ENCODE peak calls at places on chromosomes 13 and 19, in six cellular contexts. R is H1, E is IMR-90, W is mesendoderm, Y is H9, V is neuronal stem cell. Q is an unnamed sample. For H3K79me1, the result is how much of the 10 kb centered on the place peaks cover.

GRCh38 chr13:110270507-110270906 is 36.5 kb downstream of the COL4A1 start:
- DNase-seq in W (no peak), R (no peak), V (no peak), E (no peak), Y (no peak), Q (no peak)

GRCh38 chr19:43984687-43985000 is 656 bp downstream of the ZNF155 start:
- DNase-seq in R (no peak), E (no peak), W (no peak), Y (no peak), V (no peak), Q (no peak)

GRCh38 chr19:36460046-36460445 is 29.3 kb downstream of the ZNF566 start:
- DNase-seq in Y (no peak), V (no peak), R (no peak), W (no peak), E (peak), Q (no peak)

GRCh38 chr19:8511573-8512101 is 2.3 kb downstream of the ZNF414 start:
- DNase-seq in Y (no peak), E (no peak), R (peak), V (no peak), W (peak), Q (no peak)

GRCh38 chr13:49494645-49495044 is 1.1 kb upstream of the PHF11 start:
- DNase-seq in R (no peak), Y (no peak), E (no peak), W (no peak), V (no peak), Q (no peak)

GRCh38 chr19:41616785-41617621 is 9.9 kb downstream of the CEACAM4 start:
- DNase-seq in Y (peak), R (no peak), V (no peak), W (peak), E (peak), Q (no peak)

GRCh38 chr13:19818223-19818842 is 35.6 kb upstream of the PSPC1 start:
- DNase-seq in V (peak), E (no peak), W (peak), Y (peak), R (peak), Q (peak)

GRCh38 chr19:38551450-38551813 is 66.3 kb downstream of the MAP4K1 start:
- DNase-seq in R (no peak), W (no peak), Y (no peak), E (no peak), V (no peak), Q (no peak)

GRCh38 chr13:39370554-39370953 is 232.4 kb downstream of the LHFPL6 start:
- DNase-seq in W (no peak), R (no peak), V (no peak), Y (no peak), E (peak), Q (peak)

GRCh38 chr13:107867701-107868661 is 347.4 kb downstream of the LIG4 start:
- DNase-seq in W (peak), V (peak), E (peak), R (peak), Y (peak), Q (no peak)

GRCh38 chr19:31518216-31518615 is 169.0 kb upstream of the TSHZ3 start:
- DNase-seq in E (no peak), W (peak), V (no peak), R (peak), Y (no peak), Q (peak)

GRCh38 chr19:8506402-8506957 is 4.0 kb upstream of the PRAM1 start:
- DNase-seq in V (no peak), W (peak), E (no peak), Y (peak), R (no peak), Q (peak)

GRCh38 chr19:23783634-23784033 is 24.9 kb upstream of the ZNF681 start:
- DNase-seq in E (no peak), Y (no peak), R (no peak), V (no peak), W (no peak), Q (peak)

GRCh38 chr19:13089139-13089856 is 13.4 kb downstream of the LYL1 start:
- DNase-seq in E (no peak), Y (peak), W (peak), V (no peak), R (peak), Q (no peak)

GRCh38 chr13:46961719-46962118 is 64.9 kb upstream of the HTR2A start:
- DNase-seq in R (no peak), W (peak), E (peak), Y (no peak), V (no peak), Q (peak)

GRCh38 chr19:35261356-35262100 is 7.2 kb upstream of the USF2 start:
- DNase-seq in V (no peak), E (no peak), W (no peak), R (no peak), Y (peak), Q (no peak)

GRCh38 chr13:100825551-100825950 is 151.0 kb upstream of the TMTC4 start:
- DNase-seq in R (no peak), Y (no peak), V (no peak), E (peak), W (no peak), Q (no peak)

GRCh38 chr19:9863759-9864158 is 28.6 kb downstream of the PIN1 start:
- DNase-seq in Y (no peak), E (no peak), W (no peak), V (no peak), R (no peak), Q (no peak)

GRCh38 chr13:38687246-38688229 is 661 bp downstream of the FREM2 start:
- DNase-seq in V (no peak), R (peak), E (no peak), W (peak), Y (peak), Q (peak)

GRCh38 chr19:45884682-45885555 is 1.0 kb downstream of the IRF2BP1 start:
- DNase-seq in V (no peak), R (no peak), W (peak), E (no peak), Y (peak), Q (no peak)

GRCh38 chr13:75088915-75089314 is 393.1 kb downstream of the TBC1D4 start:
- DNase-seq in R (no peak), W (no peak), V (no peak), Y (no peak), E (no peak), Q (peak)

GRCh38 chr19:44816301-44816700 is 7.4 kb downstream of the BCAM start:
- DNase-seq in V (no peak), E (no peak), R (no peak), Y (no peak), W (no peak), Q (no peak)

GRCh38 chr13:30381049-30381448 is 41.2 kb upstream of the UBE2L5 start:
- DNase-seq in W (no peak), Y (no peak), V (no peak), R (no peak), E (no peak), Q (no peak)

GRCh38 chr13:44750618-44751017 is 174.5 kb upstream of the TSC22D1 start:
- DNase-seq in R (no peak), Y (no peak), V (no peak), W (no peak), E (no peak), Q (no peak)

GRCh38 chr13:40580566-40581276 is 85.7 kb downstream of the FOXO1 start:
- DNase-seq in Y (no peak), W (no peak), E (no peak), V (no peak), R (no peak), Q (no peak)

GRCh38 chr13:27808866-27809546 is 16.7 kb downstream of the GSX1 start:
- DNase-seq in W (no peak), V (no peak), Y (no peak), E (no peak), R (no peak), Q (no peak)

GRCh38 chr19:8505680-8506401 is 3.4 kb upstream of the PRAM1 start:
- DNase-seq in Y (peak), E (peak), V (peak), R (peak), W (peak), Q (peak)

DNA sequence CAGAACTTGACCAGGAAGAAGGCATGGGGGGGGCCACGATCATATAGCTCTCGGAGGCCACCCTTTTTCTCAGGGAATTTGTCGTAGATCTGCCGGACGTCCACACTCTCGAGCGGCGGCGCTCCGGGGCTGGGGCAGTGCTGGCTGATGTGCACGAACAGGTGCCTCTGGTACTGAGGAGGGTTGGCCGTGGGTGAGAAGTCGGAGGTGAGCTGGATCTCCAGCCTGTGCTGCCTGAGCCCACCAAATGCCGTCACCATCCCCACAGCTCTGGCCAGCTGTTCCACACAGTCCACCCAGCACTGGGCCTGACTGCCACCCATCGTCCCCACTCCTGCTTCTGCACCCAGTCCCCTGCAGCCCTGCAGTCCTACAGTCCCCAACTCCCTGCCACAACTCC is 12.0 kb downstream of the CD37 start:
- DNase-seq in Y (no peak), E (no peak), W (no peak), V (no peak), R (no peak), Q (no peak)
- H3K79me1 ChIP-seq in Y (under half), E (under half), W (under half), V (under half), R (under half), Q (under half)

GRCh38 chr19:3645067-3645396 is 18.4 kb upstream of the CACTIN start:
- DNase-seq in R (no peak), E (no peak), V (no peak), W (no peak), Y (no peak), Q (no peak)
- H3K79me1 ChIP-seq in R (under half), E (under half), V (under half), W (under half), Y (under half), Q (under half)

GRCh38 chr19:6227156-6227940 is 52.4 kb downstream of the MLLT1 start:
- DNase-seq in V (no peak), R (no peak), W (no peak), E (no peak), Y (no peak), Q (no peak)

GRCh38 chr19:6227941-6228325 is 51.8 kb downstream of the MLLT1 start:
- DNase-seq in Y (no peak), R (no peak), E (no peak), V (no peak), W (no peak), Q (no peak)

GRCh38 chr19:6229951-6230712 is 49.6 kb downstream of the MLLT1 start:
- DNase-seq in W (no peak), V (no peak), R (no peak), Y (no peak), E (no peak), Q (no peak)

GRCh38 chr19:6229216-6229913 is 50.4 kb downstream of the MLLT1 start:
- DNase-seq in V (no peak), E (no peak), W (no peak), Y (no peak), R (no peak), Q (no peak)

GRCh38 chr19:6228523-6229215 is 51.1 kb downstream of the MLLT1 start:
- DNase-seq in R (no peak), W (no peak), E (no peak), V (no peak), Y (no peak), Q (no peak)
- H3K79me1 ChIP-seq in R (under half), W (under half), E (under half), V (under half), Y (under half), Q (under half)

GRCh38 chr19:49658566-49659442 is 6.9 kb downstream of the IRF3 start:
- DNase-seq in R (no peak), E (no peak), V (no peak), W (no peak), Y (no peak), Q (no peak)

GRCh38 chr19:49663224-49663623 is 2.4 kb downstream of the IRF3 start:
- DNase-seq in V (no peak), R (no peak), Y (no peak), W (no peak), E (no peak), Q (no peak)

GRCh38 chr19:49662011-49662410 is 3.6 kb downstream of the IRF3 start:
- DNase-seq in Y (no peak), E (no peak), W (no peak), V (no peak), R (no peak), Q (no peak)

GRCh38 chr19:49658139-49658517 is 7.5 kb downstream of the IRF3 start:
- DNase-seq in W (no peak), E (no peak), R (no peak), Y (no peak), V (no peak), Q (no peak)

DNA sequence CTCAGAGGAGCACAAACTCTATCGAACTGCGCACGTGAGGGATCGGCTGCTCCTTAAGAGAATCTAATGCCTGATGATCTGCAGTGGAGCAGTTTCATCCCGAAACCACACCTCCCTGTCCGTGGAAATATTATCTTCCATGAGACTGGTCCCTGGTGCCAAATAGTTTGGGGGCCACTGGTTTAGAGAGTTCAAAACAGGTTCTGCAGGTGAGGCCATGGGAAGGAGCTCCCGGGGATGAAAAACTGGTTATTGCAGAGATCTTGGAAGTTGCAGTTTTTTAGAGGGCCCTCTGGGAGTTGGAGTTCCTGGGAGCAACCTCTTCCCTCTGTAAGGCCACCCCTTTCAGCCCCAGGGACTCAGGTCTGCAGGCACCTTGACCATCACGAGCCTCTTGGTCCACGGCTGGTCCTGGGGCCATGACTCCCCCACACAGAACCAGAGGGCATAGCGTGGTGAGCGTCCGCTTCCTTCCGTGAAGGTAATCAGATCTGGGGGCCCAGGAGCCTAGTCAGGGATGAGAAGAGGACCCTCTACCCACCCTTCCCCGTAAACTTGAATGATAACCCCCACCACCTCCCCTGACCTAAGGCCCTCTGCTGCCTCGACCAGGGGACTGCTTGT is 5.2 kb downstream of the IRF3 start:
- DNase-seq in R (no peak), W (no peak), E (no peak), Y (no peak), V (no peak), Q (no peak)
- H3K79me1 ChIP-seq in R (under half), W (under half), E (under half), Y (under half), V (under half), Q (under half)

DNA sequence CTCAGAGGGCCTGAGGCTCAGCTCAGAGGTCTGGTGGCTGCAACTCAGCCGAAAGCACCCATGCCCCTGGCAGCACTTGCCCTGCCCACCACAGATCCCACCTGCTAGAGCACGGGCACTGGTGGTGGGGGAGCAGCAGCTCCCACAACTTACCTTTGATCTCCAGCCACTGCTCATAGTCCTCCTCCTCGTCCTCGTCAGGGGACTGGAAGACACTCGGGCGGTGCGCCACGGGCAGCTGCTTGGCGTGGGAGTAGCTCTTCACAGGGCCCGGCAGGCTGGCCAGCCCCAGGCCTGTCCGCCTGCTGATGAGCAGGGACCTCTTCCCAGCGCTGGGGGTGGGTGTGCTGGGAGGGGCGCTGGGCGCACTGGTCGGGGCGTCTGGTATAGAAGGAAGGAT is 14.6 kb downstream of the SUGP1 start:
- DNase-seq in V (no peak), E (no peak), Y (no peak), R (no peak), W (no peak), Q (no peak)
- H3K79me1 ChIP-seq in V (under half), E (under half), Y (under half), R (under half), W (under half), Q (under half)

GRCh38 chr13:98525452-98525851 is 51.5 kb downstream of the STK24 start:
- DNase-seq in Y (no peak), V (no peak), W (peak), R (no peak), E (no peak), Q (no peak)

GRCh38 chr13:98524391-98524790 is 52.5 kb downstream of the STK24 start:
- DNase-seq in R (no peak), V (no peak), W (no peak), Y (no peak), E (no peak), Q (no peak)

GRCh38 chr13:98521876-98522275 is 55.0 kb downstream of the STK24 start:
- DNase-seq in R (no peak), W (peak), V (no peak), Y (no peak), E (no peak), Q (no peak)

GRCh38 chr13:98524793-98525192 is 52.1 kb downstream of the STK24 start:
- DNase-seq in Y (no peak), R (no peak), E (no peak), W (no peak), V (no peak), Q (no peak)

DNA sequence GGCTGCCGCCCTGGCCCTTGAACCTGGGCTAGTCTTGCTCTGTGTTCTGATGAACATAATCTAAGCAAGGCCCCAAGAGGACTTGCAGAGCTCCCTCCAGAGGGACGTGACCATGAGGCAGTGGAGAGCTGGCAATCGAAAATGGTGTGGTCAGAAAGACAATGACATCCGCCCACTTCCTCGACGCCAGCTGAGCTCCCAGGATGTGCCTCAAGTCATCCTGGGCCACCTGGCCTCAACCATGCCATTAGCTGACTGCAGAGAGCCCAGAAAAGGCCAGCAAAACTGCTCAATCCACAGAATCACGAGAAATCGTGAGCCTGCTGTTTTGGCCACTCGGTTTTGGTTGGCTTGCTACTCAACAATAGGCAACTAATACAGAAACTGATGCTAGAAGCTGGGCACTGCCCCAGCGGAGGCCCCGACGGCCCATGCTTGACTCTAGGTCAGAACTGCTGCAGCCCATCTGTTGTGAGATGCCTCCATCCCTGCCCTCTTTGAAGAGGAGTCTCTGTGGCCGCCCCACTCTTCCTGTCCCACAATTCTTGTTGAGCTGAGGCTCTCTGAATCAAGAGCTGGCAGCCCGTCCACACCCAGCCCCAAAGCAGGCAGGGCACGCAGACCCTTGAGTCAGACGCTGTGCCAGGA is 53.3 kb downstream of the STK24 start:
- DNase-seq in E (no peak), R (no peak), W (no peak), Y (no peak), V (no peak), Q (no peak)
- H3K79me1 ChIP-seq in E (half or more), R (half or more), W (half or more), Y (under half), V (under half), Q (under half)

Q was measured in trophoblast cell.